ENCODE peak calls at places on chromosome 5, in eight cellular contexts. M, C, L, X, T, U, W and Y are unnamed samples.

GRCh38 chr5:36507332-36507952 is 99.0 kb upstream of the SLC1A3 start:
- DNase-seq in M (peak), C (peak), L (peak), X (peak), T (peak), U (peak), W (peak), Y (peak)

GRCh38 chr5:1522601-1523479 is 920 bp downstream of the LPCAT1 start:
- DNase-seq in M (no peak), C (peak), L (peak), X (peak), T (peak), U (no peak), W (peak), Y (no peak)

GRCh38 chr5:40991168-40991980 is 79.8 kb downstream of the MROH2B start:
- DNase-seq in M (peak), C (no peak), L (peak), X (peak), T (peak), U (peak), W (no peak), Y (no peak)

GRCh38 chr5:56545016-56545415 is 270.3 kb upstream of the MAP3K1 start:
- DNase-seq in M (no peak), C (no peak), L (no peak), X (no peak), T (no peak), U (no peak), W (no peak), Y (no peak)

GRCh38 chr5:37043693-37044092 is 167.1 kb downstream of the NIPBL start:
- DNase-seq in M (no peak), C (no peak), L (no peak), X (no peak), T (no peak), U (peak), W (no peak), Y (no peak)

GRCh38 chr5:151820903-151821302 is 49.1 kb downstream of the G3BP1 start:
- DNase-seq in M (no peak), C (no peak), L (no peak), X (no peak), T (no peak), U (no peak), W (no peak), Y (no peak)

GRCh38 chr5:144042157-144042556 is 128.3 kb downstream of the YIPF5 start:
- DNase-seq in M (no peak), C (no peak), L (no peak), X (no peak), T (no peak), U (no peak), W (no peak), Y (no peak)

GRCh38 chr5:157651011-157651611 is 1.1 kb downstream of the SOX30 start:
- DNase-seq in M (no peak), C (no peak), L (no peak), X (no peak), T (no peak), U (no peak), W (no peak), Y (no peak)

GRCh38 chr5:133977858-133978257 is 9.4 kb upstream of the C5orf15 start:
- DNase-seq in M (no peak), C (no peak), L (no peak), X (no peak), T (no peak), U (no peak), W (no peak), Y (no peak)

GRCh38 chr5:56638768-56639238 is 176.5 kb upstream of the MAP3K1 start:
- DNase-seq in M (no peak), C (no peak), L (no peak), X (no peak), T (no peak), U (no peak), W (no peak), Y (no peak)

GRCh38 chr5:60844429-60844890 is 391 bp upstream of the ELOVL7 start:
- DNase-seq in M (no peak), C (no peak), L (no peak), X (no peak), T (no peak), U (no peak), W (no peak), Y (no peak)

GRCh38 chr5:80656425-80656824 is 1.6 kb upstream of the DHFR start:
- DNase-seq in M (no peak), C (no peak), L (no peak), X (no peak), T (no peak), U (peak), W (no peak), Y (no peak)

GRCh38 chr5:123874600-123875201 is 362.7 kb downstream of the CSNK1G3 start:
- DNase-seq in M (no peak), C (no peak), L (no peak), X (no peak), T (no peak), U (no peak), W (no peak), Y (no peak)

GRCh38 chr5:78016831-78017529 is 240.8 kb upstream of the TBCA start:
- DNase-seq in M (no peak), C (no peak), L (no peak), X (no peak), T (no peak), U (no peak), W (no peak), Y (no peak)

GRCh38 chr5:39660020-39660419 is 235.2 kb upstream of the DAB2 start:
- DNase-seq in M (no peak), C (no peak), L (no peak), X (no peak), T (no peak), U (no peak), W (no peak), Y (no peak)

GRCh38 chr5:139759219-139759721 is 36.3 kb upstream of the PSD2 start:
- DNase-seq in M (no peak), C (no peak), L (peak), X (peak), T (no peak), U (no peak), W (no peak), Y (no peak)

DNA sequence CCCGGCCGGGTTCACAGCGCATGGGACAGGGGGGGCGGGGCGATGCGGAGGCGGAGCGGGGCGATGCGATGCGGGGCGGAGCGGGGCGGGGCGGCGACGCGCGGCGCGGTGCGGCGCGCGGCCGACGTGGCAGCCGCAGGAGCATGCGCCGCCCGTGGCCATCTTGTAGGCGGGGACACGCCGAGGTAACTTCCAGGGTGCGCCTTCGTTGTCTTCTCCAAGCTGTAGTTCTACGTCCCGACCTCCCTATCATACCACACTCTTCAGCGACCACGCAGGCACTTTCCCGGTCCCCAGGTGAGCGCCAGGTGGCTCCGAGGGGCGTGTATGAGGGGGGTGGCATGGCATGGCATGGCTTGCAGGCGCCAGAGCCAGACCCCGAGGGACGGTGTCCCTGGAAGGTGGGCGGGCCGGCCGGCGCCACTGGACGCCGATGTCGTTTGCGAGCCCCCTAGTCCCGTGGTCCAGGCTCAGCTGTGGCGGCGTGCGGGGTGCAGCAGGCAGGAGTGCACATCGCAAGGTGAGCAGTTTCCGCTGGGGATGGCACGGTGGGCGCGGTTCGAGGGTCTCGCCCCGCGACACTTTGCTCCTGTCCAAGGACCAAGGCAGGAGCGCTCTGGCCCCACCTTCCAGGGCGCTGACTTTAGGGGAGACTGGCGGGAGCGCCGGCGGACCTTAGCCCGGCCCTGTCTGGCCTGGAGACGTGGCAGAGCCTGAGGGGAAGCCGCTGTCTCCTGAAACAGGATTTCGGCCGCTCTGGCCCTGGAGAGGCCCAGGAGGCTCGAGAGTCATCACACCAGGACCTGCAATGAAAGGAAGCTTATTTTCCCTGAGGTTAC is at the start of gene PRRC1:
- DNase-seq in M (peak), C (peak), L (peak), X (peak), T (peak), U (peak), W (peak), Y (peak)
- TF ChIP-seq POLR2A in M (no peak), C (peak), L (peak), X (peak), T (peak), U (peak), W (peak), Y (peak)

GRCh38 chr5:473344-474192 is 30.6 kb downstream of the EXOC3 start:
- DNase-seq in M (no peak), C (peak), L (peak), X (peak), T (peak), U (peak), W (no peak), Y (no peak)

GRCh38 chr5:471750-472058 is 28.7 kb downstream of the EXOC3 start:
- DNase-seq in M (no peak), C (no peak), L (no peak), X (no peak), T (peak), U (no peak), W (no peak), Y (no peak)

GRCh38 chr5:470961-471749 is 28.2 kb downstream of the EXOC3 start:
- DNase-seq in M (no peak), C (peak), L (no peak), X (no peak), T (no peak), U (no peak), W (peak), Y (no peak)

GRCh38 chr5:472656-473343 is 29.8 kb downstream of the EXOC3 start:
- DNase-seq in M (peak), C (peak), L (peak), X (peak), T (peak), U (peak), W (peak), Y (peak)

DNA sequence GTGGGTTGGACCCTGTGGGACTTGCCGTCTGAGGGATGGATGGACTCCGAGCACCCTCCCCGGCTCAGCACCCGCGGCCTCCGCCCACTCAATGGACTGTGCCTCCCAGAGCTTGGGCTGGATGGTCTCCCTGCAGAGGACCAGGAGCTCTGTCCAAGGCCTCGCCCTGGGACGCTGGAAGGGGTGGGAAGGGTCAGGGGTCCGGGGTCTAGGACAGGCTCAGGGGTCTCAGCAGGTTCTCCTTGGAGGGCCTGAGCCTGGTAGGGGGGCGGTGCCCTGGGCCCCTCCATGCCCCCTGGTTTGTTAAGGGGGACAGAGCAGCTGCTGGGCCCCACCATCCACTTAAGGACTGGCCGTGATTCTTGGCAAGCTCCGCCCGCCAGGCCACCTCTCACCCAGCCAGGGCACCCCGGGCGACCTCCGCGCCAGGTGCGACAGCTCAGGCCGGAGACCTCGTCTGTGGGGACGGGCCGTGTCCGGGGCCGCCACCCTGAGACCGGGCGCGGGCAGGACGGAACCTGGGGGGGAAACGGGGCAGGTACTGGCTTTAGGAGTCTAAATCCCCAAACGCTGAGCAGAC is 29.2 kb downstream of the EXOC3 start:
- DNase-seq in M (no peak), C (peak), L (peak), X (no peak), T (no peak), U (no peak), W (peak), Y (no peak)
- TF ChIP-seq POLR2A in M (no peak), C (no peak), L (no peak), X (no peak), T (no peak), U (no peak), W (no peak), Y (no peak)

GRCh38 chr5:149410721-149411432 is 31.8 kb upstream of the IL17B start:
- DNase-seq in M (peak), C (no peak), L (no peak), X (peak), T (no peak), U (no peak), W (no peak), Y (no peak)

GRCh38 chr5:149414405-149415244 is 35.5 kb upstream of the IL17B start:
- DNase-seq in M (no peak), C (no peak), L (no peak), X (no peak), T (no peak), U (no peak), W (no peak), Y (no peak)

GRCh38 chr5:149413477-149414210 is 34.6 kb upstream of the IL17B start:
- DNase-seq in M (no peak), C (no peak), L (no peak), X (peak), T (no peak), U (no peak), W (no peak), Y (no peak)

GRCh38 chr5:149411738-149412519 is 32.8 kb upstream of the IL17B start:
- DNase-seq in M (peak), C (no peak), L (no peak), X (peak), T (no peak), U (no peak), W (no peak), Y (no peak)

GRCh38 chr5:149412783-149413476 is 33.8 kb upstream of the IL17B start:
- DNase-seq in M (no peak), C (no peak), L (no peak), X (peak), T (no peak), U (no peak), W (no peak), Y (no peak)
- TF ChIP-seq POLR2A in M (no peak), C (no peak), L (no peak), X (no peak), T (no peak), U (no peak), W (no peak), Y (no peak)

GRCh38 chr5:132480546-132481242 is 9.9 kb downstream of the IRF1 start:
- DNase-seq in M (no peak), C (peak), L (no peak), X (no peak), T (no peak), U (no peak), W (peak), Y (no peak)
- TF ChIP-seq POLR2A in M (no peak), C (no peak), L (no peak), X (no peak), T (no peak), U (no peak), W (no peak), Y (peak)